ENCODE peak calls at places on chromosome 17, in six cellular contexts. S is pancreas, K is H1, O is mesothelial cell of epicardium, I is gastrocnemius medialis, C is heart left ventricle. R is an unnamed sample.

GRCh38 chr17:4715071-4715749 is 4.8 kb downstream of the ARRB2 start:
- DNase-seq in S (no peak), K (no peak), O (no peak), I (no peak), C (no peak), R (no peak)

GRCh38 chr17:39928868-39929651 is 1.5 kb downstream of the LRRC3C start:
- DNase-seq in S (no peak), K (no peak), O (no peak), I (no peak), C (no peak), R (peak; percentile 37)

GRCh38 chr17:78687125-78687524 is 94.9 kb downstream of the CYTH1 start:
- DNase-seq in S (no peak), K (no peak), O (no peak), I (no peak), C (no peak), R (no peak)

GRCh38 chr17:18291718-18292540 is 22.9 kb downstream of the TOP3A start:
- DNase-seq in S (no peak), K (no peak), O (no peak), I (peak; percentile 35), C (no peak), R (no peak)

GRCh38 chr17:82805254-82805653 is 34.6 kb downstream of the ZNF750 start:
- DNase-seq in S (no peak), K (no peak), O (no peak), I (no peak), C (no peak), R (no peak)

GRCh38 chr17:75575197-75575596 is 12.4 kb upstream of the MYO15B start:
- DNase-seq in S (no peak), K (no peak), O (no peak), I (no peak), C (no peak), R (no peak)

GRCh38 chr17:79411419-79411818 is 199.4 kb downstream of the RBFOX3 start:
- DNase-seq in S (no peak), K (no peak), O (no peak), I (no peak), C (no peak), R (no peak)

GRCh38 chr17:75590314-75590761 is 2.7 kb downstream of the MYO15B start:
- DNase-seq in S (no peak), K (no peak), O (no peak), I (no peak), C (peak; percentile 15), R (no peak)

GRCh38 chr17:51741447-51741846 is 417.1 kb downstream of the CA10 start:
- DNase-seq in S (no peak), K (no peak), O (no peak), I (no peak), C (no peak), R (no peak)

GRCh38 chr17:63631626-63632025 is 9.4 kb downstream of the MAP3K3 start:
- DNase-seq in S (no peak), K (no peak), O (no peak), I (no peak), C (no peak), R (no peak)

GRCh38 chr17:59786536-59787319 is 79.3 kb downstream of the VMP1 start:
- DNase-seq in S (peak; percentile 84), K (no peak), O (peak; percentile 49), I (no peak), C (peak; percentile 52), R (peak; percentile 78)

GRCh38 chr17:8164815-8165131 is 2.0 kb upstream of the VAMP2 start:
- DNase-seq in S (no peak), K (no peak), O (no peak), I (no peak), C (no peak), R (no peak)

GRCh38 chr17:79843917-79844815 is 4.9 kb upstream of the CBX4 start:
- DNase-seq in S (peak; percentile 61), K (peak; percentile 78), O (no peak), I (no peak), C (peak; percentile 82), R (no peak)

GRCh38 chr17:32913593-32913992 is 14.4 kb upstream of the TMEM98 start:
- DNase-seq in S (no peak), K (no peak), O (no peak), I (no peak), C (no peak), R (no peak)

GRCh38 chr17:32914181-32914580 is 13.8 kb upstream of the TMEM98 start:
- DNase-seq in S (no peak), K (no peak), O (no peak), I (no peak), C (no peak), R (no peak)

GRCh38 chr17:32910769-32911168 is 17.2 kb upstream of the TMEM98 start:
- DNase-seq in S (no peak), K (no peak), O (no peak), I (no peak), C (no peak), R (no peak)

GRCh38 chr17:32909787-32910369 is 18.1 kb upstream of the TMEM98 start:
- DNase-seq in S (peak; percentile 84), K (peak; percentile 80), O (peak; percentile 75), I (peak; percentile 47), C (peak; percentile 67), R (peak; percentile 79)

GRCh38 chr17:32912218-32912897 is 15.6 kb upstream of the TMEM98 start:
- DNase-seq in S (peak; percentile 92), K (no peak), O (no peak), I (no peak), C (peak; percentile 39), R (no peak)
- TF ChIP-seq CTCF in S (no peak), K (no peak), O (no peak), I (no peak), C (no peak), R (no peak)

DNA sequence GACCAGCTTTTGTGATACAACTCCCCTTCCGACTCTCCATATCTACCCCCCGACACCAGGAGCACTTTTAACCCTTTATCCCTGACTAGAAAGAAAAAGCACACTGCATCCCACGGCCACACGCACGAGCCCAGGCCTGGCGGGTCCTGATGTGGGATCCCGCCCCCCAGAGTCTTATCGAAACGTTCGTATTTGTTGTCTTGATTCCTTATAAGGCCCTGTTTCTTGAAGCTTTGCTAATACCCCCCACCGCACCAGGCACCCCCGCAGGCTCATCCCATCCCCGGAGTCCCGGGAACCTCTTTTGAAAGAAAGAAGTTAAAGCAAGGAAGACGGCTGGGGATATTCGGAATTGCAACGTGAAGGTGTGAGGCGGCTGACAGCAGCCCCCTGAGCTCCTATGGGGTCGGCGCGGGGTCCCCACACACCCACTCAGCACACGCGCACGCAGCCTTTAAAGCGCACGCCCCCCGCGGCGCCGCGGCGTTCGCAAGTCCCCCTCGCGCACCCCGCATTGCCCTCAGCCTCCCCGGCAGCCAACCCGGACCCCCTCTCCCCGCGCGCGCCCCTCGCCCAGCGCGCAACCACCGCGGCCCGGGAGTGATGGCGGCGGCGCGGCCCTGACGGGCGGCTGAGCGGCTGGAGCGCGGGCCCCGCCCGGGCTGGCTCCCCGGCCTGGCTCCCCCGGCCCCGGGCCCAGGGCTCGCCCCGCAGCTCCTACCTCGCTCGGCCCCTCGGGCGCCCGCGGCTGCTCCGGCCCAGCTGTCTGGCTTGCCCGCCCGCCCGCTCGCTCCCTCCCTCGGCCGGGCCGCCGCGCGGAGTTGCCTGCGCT is 448 bp downstream of the STAT5B start:
- DNase-seq in S (no peak), K (peak; percentile 63), O (peak; percentile 71), I (no peak), C (no peak), R (no peak)
- TF ChIP-seq CTCF in S (no peak), K (no peak), O (no peak), I (no peak), C (no peak), R (no peak)

DNA sequence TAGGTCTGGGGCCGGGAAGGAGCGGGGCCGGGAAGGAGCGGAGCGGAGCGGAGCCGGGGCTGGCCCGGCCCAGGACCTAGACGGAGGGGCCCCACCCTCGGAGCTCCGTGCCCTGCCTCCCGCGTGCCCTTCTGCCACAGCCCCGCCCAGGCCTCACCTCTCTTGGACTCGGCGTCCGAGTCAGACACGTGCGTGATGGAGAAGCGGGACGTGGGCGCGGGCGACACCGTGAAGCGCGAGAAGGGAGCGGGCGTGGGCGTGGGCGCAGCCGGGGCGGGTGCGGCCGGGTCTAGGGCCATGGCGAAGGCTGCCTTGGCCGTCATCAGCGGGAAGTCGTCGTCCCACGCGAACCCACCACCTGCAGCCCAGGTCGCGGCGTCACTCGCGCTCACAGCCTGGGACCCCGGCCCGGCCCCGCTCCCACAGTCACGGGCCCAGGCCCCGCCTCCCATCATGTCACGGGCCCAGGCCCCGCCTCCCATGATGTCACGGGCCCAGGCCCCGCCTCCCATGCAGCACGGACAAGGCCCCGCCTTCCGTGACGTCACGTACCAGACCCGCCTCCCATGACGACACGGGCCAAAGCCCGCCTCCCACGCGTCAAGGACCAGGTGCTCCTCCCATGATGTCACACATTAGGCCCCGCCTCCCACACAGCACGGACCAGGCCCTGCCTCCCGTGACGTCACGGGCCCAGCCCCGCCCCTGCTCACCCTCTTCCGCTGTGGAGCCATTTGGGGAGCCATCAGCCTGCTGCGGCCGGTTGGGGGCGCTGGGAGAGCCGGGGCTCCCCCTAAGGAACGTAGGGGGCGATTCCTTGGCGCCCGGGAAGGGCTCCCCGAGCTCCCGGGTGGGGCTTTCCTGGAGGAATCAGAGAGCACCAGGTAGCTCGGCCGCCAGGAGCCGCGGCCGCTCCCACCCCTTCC is 45.8 kb upstream of the PVALEF start:
- DNase-seq in S (peak; percentile 37), K (peak; percentile 100), O (peak; percentile 96), I (peak; percentile 46), C (peak; percentile 48), R (peak; percentile 83)
- TF ChIP-seq CTCF in S (no peak), K (peak; percentile 54), O (no peak), I (no peak), C (no peak), R (no peak)

GRCh38 chr17:48996696-48997102 is 486 bp upstream of the IGF2BP1 start:
- DNase-seq in S (no peak), K (no peak), O (peak; percentile 73), I (no peak), C (no peak), R (no peak)

GRCh38 chr17:48997103-48997826 is at the start of gene IGF2BP1:
- DNase-seq in S (no peak), K (peak; percentile 82), O (peak; percentile 81), I (no peak), C (no peak), R (peak; percentile 49)

GRCh38 chr17:48997827-48998556 is 807 bp downstream of the IGF2BP1 start:
- DNase-seq in S (no peak), K (peak; percentile 55), O (peak; percentile 61), I (no peak), C (no peak), R (no peak)

GRCh38 chr17:49000943-49001342 is 3.8 kb downstream of the IGF2BP1 start:
- DNase-seq in S (no peak), K (no peak), O (no peak), I (no peak), C (no peak), R (no peak)

DNA sequence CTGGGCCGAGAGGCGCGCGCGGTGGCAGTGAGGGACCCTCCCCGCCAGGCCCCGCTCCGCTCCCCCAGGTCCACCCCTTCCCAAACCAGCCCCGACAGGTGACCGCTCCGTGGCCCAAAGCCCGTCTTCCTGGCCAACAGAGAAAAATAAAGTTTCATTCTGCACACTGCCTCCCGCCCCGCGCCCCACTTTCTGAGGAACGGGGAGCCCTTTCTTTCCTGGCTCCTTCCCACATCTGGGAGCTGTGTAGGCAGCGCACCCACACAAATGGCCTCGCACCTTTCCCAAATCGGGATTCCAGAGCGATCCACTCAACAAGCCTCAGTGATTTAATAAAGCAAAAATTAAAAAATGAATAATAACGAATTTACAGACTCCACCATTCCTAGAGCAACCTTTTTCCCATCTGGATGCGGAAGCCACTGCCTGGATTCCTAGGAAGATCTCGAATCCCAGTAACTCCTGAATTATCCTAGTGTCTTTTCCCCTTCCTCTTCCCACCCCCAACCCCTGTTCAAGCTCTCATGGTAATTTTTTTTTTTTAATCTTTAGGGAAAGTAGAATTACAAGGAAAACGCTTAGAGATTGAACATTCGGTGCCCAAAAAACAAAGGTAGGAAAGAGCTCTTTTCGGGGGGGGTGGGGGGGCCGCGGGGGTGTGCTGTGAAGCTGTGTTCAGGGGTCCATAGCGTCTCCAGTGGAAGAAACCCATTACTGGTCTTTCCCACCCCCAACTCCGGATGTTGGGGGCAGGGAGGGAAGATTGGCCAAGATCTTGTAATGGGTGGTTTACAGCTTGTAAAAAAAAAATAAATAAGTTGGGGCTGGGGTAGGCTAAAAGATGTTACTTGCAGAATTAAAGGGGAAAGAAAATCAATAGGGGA is 1.6 kb downstream of the IGF2BP1 start:
- DNase-seq in S (no peak), K (no peak), O (no peak), I (no peak), C (no peak), R (no peak)
- TF ChIP-seq CTCF in S (no peak), K (no peak), O (no peak), I (no peak), C (no peak), R (no peak)